ENCODE peak calls at places on chromosomes 11 and 22, in seven cellular contexts. R is DND-41, M is IMR-90, A is PC-3, P is neuronal stem cell, E is GM12878, L is OCI-LY7. I is an unnamed sample.

GRCh38 chr11:118789501-118790356 is 1.2 kb downstream of the DDX6 start:
- DNase-seq in R (peak; percentile 21), L (peak; percentile 68), P (peak; percentile 18), E (peak; percentile 19), M (no peak), A (peak; percentile 36), I (peak; percentile 45)

GRCh38 chr11:119417726-119418540 is 5.0 kb downstream of the THY1 start:
- DNase-seq in A (peak; percentile 70), E (no peak), P (no peak), M (peak; percentile 96), L (no peak), R (no peak), I (peak; percentile 40)

GRCh38 chr22:20400606-20401375 is 6.8 kb downstream of the ZNF74 start:
- DNase-seq in M (no peak), R (no peak), E (no peak), L (no peak), A (no peak), P (no peak), I (no peak)

GRCh38 chr11:16605971-16606783 is 132.3 kb upstream of the C11orf58 start:
- DNase-seq in R (peak; percentile 33), P (peak; percentile 94), L (peak; percentile 63), A (peak; percentile 88), M (peak; percentile 96), E (peak; percentile 21), I (peak; percentile 94)

GRCh38 chr11:469684-470667 is 19.9 kb downstream of the PTDSS2 start:
- DNase-seq in A (peak; percentile 34), L (no peak), M (peak; percentile 81), R (no peak), P (no peak), E (no peak), I (peak; percentile 91)

GRCh38 chr11:7573558-7574296 is 59.9 kb downstream of the PPFIBP2 start:
- DNase-seq in R (no peak), A (no peak), P (no peak), L (no peak), E (no peak), M (no peak), I (peak; percentile 75)

GRCh38 chr22:41021039-41021654 is 70.0 kb downstream of the RBX1 start:
- DNase-seq in R (peak; percentile 14), P (no peak), L (peak; percentile 59), E (no peak), M (no peak), A (no peak), I (peak; percentile 23)

GRCh38 chr11:20467458-20468185 is 80.1 kb downstream of the PRMT3 start:
- DNase-seq in E (no peak), R (no peak), M (peak; percentile 23), L (no peak), A (no peak), P (no peak), I (no peak)

GRCh38 chr11:4919250-4919649 is at the start of gene OR51G2:
- DNase-seq in E (no peak), P (no peak), R (no peak), A (no peak), M (no peak), L (no peak), I (no peak)

GRCh38 chr11:9626778-9627394 is 37.0 kb upstream of the SWAP70 start:
- DNase-seq in P (peak; percentile 62), L (no peak), A (no peak), E (no peak), M (no peak), R (no peak), I (no peak)

GRCh38 chr11:121452609-121453150 is at the start of gene SORL1-AS1:
- DNase-seq in R (peak; percentile 42), P (no peak), L (peak; percentile 59), M (peak; percentile 5), E (no peak), A (peak; percentile 47), I (peak; percentile 50)

GRCh38 chr11:88098289-88098688 is 77.0 kb downstream of the RAB38 start:
- DNase-seq in R (no peak), E (no peak), P (no peak), M (no peak), L (no peak), A (no peak), I (no peak)

GRCh38 chr22:26892401-26893033 is 235.1 kb downstream of the MIAT start:
- DNase-seq in R (no peak), M (no peak), L (no peak), P (no peak), A (no peak), E (no peak), I (peak; percentile 25)

GRCh38 chr22:39239561-39240423 is 5.0 kb downstream of the PDGFB start:
- DNase-seq in P (no peak), M (no peak), E (no peak), L (no peak), A (peak; percentile 80), R (no peak), I (no peak)

GRCh38 chr22:47592791-47593190 is 830.3 kb downstream of the TBC1D22A start:
- DNase-seq in M (no peak), P (no peak), E (no peak), R (no peak), A (no peak), L (no peak), I (no peak)

GRCh38 chr22:21698430-21699329 is 32.9 kb downstream of the PPIL2 start:
- DNase-seq in L (no peak), P (no peak), R (no peak), M (no peak), E (no peak), A (no peak), I (no peak)

GRCh38 chr11:130601141-130601540 is 152.7 kb downstream of the ADAMTS15 start:
- DNase-seq in P (no peak), E (no peak), L (no peak), R (no peak), A (no peak), M (peak; percentile 90), I (peak; percentile 66)

GRCh38 chr11:32829680-32830412 is at the start of gene PRRG4:
- DNase-seq in M (peak; percentile 16), A (peak; percentile 81), R (peak; percentile 41), L (peak; percentile 4), E (no peak), P (peak; percentile 32), I (peak; percentile 89)

GRCh38 chr22:22682196-22682595 is 37.8 kb downstream of the GGTLC2 start:
- DNase-seq in R (no peak), A (no peak), E (no peak), P (no peak), L (no peak), M (no peak), I (no peak)

GRCh38 chr11:76579047-76579751 is 91.3 kb downstream of the LRRC32 start:
- DNase-seq in M (no peak), P (no peak), L (peak; percentile 41), E (no peak), R (no peak), A (no peak), I (peak; percentile 48)

GRCh38 chr11:123590296-123590912 is 64.0 kb downstream of the SCN3B start:
- DNase-seq in M (peak; percentile 53), A (peak; percentile 93), L (no peak), R (no peak), E (no peak), P (no peak), I (peak; percentile 62)

GRCh38 chr11:91421586-91421985 is 803.0 kb upstream of the FAT3 start:
- DNase-seq in A (no peak), E (no peak), L (no peak), P (no peak), R (no peak), M (no peak), I (no peak)

GRCh38 chr11:7495997-7496545 is 10.8 kb downstream of the OLFML1 start:
- DNase-seq in R (no peak), P (no peak), L (peak; percentile 79), E (peak; percentile 47), A (no peak), M (no peak), I (no peak)

GRCh38 chr11:26696330-26696729 is 25.5 kb downstream of the SLC5A12 start:
- DNase-seq in E (no peak), P (no peak), L (no peak), A (peak; percentile 22), R (no peak), M (no peak), I (no peak)
- H3K4me2 ChIP-seq in E (no peak overlapping the region), P (no peak overlapping the region), L (no peak overlapping the region), A (no peak overlapping the region), R (no peak overlapping the region), M (no peak overlapping the region), I (no peak overlapping the region)

DNA sequence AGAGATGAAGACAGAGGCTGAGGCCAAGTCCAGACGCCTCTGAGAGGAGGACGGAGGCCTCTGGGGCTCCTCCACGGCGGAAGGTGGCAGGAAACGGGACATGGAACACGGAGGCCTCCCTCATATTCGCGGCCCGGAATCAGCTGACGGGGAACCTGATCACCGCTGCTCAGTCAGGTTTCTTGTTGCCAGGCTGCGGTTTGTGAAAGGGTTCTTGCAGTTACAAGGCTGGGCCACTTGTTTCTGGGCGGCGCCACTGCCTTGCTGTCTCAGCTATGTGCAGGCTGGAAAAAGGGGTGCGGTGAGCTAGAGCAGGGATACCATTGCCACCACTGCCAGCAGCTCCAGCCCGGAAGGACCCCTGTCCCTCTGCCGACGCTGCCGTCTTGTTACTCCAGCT is 10.0 kb upstream of the MMP1 start:
- DNase-seq in M (peak; percentile 19), L (peak; percentile 5), A (peak; percentile 32), E (no peak), R (peak; percentile 5), P (no peak), I (peak; percentile 51)
- H2AFZ ChIP-seq in M (peak overlapping the region; percentile 4), L (no peak overlapping the region), A (no peak overlapping the region), E (no peak overlapping the region), R (no peak overlapping the region), P (peak overlapping the region; percentile 59), I (no peak overlapping the region)

DNA sequence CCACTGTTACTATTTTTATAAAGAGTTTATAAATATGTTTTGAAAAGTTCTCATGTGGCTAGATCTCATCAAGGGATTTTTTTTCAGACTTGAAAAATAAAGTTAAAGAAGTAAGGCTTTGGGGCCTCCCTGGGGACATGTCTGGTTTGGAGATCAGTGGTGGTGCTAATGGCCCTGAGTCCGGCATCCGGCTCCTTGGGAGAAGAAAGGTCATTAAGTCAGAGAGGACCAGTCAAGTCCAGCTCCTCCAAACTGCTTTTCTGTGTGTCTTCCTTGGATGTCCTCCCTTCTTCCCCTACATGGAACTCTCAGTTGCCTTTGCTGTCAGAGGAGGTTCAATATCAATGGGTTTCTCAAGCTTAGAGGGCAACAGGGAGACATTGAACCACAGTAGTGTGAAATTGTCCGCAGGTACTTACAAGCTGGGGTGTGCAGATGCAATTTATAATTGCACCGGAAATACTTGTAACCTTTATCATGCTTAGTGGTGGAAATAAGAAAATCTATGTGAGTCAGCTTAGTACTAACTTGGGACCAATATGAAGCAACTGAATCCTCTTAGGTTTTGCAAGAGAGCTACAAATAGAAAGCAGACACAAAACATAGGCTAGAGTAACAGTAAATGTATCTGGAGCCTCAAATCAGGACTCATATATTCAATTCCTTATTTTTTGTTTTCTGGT is 144.3 kb downstream of the TEAD1 start:
- DNase-seq in A (no peak), E (no peak), L (no peak), M (peak; percentile 89), P (no peak), R (no peak), I (no peak)
- H3K4me2 ChIP-seq in A (no peak overlapping the region), E (no peak overlapping the region), L (no peak overlapping the region), M (peak overlapping the region; percentile 26), P (no peak overlapping the region), R (no peak overlapping the region), I (no peak overlapping the region)

DNA sequence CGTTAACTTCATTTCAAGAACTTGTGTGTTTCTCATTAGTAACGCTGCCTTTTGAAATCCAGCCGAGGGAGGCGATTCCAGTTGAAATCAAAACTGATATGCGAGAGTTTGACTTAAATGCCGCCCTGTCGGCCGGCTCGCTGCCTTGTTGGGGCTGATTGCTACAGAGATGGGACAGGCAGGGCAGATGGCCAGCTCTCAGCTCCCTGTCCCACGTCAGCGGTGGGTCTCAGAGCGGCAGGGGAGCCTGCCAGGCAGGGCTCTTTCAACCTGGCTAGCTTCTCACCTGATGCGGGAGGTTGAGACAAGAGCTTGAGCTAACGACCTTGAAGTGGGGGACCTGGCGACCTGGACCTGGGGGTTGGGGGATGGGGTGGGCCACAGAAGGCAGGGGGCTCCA is 51.9 kb upstream of the ALX4 start:
- DNase-seq in M (no peak), E (no peak), R (no peak), L (no peak), A (no peak), P (no peak), I (no peak)
- H2AFZ ChIP-seq in M (no peak overlapping the region), E (no peak overlapping the region), R (no peak overlapping the region), L (no peak overlapping the region), A (no peak overlapping the region), P (no peak overlapping the region), I (no peak overlapping the region)